ENCODE peak calls at places on chromosomes 16 and 17, in five cellular contexts. N is endothelial cell of umbilical vein, Q is GM23248, R is cardiac muscle cell, U is pancreas. J is an unnamed sample. For H3K36me3, the result is how much of the 10 kb centered on the place peaks cover.

GRCh38 chr16:70252355-70252988 is 732 bp upstream of the EXOSC6 start:
- DNase-seq in N (no peak), Q (peak), R (peak), U (no peak), J (no peak)

GRCh38 chr17:62675701-62676100 is 48.2 kb downstream of the MRC2 start:
- DNase-seq in N (no peak), Q (no peak), R (no peak), U (no peak), J (no peak)

GRCh38 chr17:1056761-1057160 is 59.8 kb downstream of the TIMM22 start:
- DNase-seq in N (no peak), Q (no peak), R (no peak), U (no peak), J (no peak)

GRCh38 chr16:56388209-56388608 is 37.1 kb downstream of the AMFR start:
- DNase-seq in N (no peak), Q (peak), R (no peak), U (no peak), J (no peak)

GRCh38 chr16:85061566-85061965 is 34.0 kb downstream of the KIAA0513 start:
- DNase-seq in N (no peak), Q (no peak), R (no peak), U (no peak), J (no peak)

GRCh38 chr17:48429156-48429555 is 858 bp downstream of the SKAP1 start:
- DNase-seq in N (no peak), Q (no peak), R (no peak), U (no peak), J (no peak)

GRCh38 chr17:42363767-42364585 is 24.3 kb downstream of the STAT3 start:
- DNase-seq in N (peak), Q (peak), R (no peak), U (no peak), J (no peak)

GRCh38 chr16:84730406-84731106 is 30.8 kb downstream of the USP10 start:
- DNase-seq in N (peak), Q (peak), R (peak), U (no peak), J (no peak)

GRCh38 chr16:85170066-85171003 is 58.1 kb upstream of the CIBAR2 start:
- DNase-seq in N (no peak), Q (peak), R (no peak), U (no peak), J (no peak)

GRCh38 chr17:37094391-37094790 is 145.6 kb downstream of the AATF start:
- DNase-seq in N (no peak), Q (no peak), R (no peak), U (no peak), J (no peak)

DNA sequence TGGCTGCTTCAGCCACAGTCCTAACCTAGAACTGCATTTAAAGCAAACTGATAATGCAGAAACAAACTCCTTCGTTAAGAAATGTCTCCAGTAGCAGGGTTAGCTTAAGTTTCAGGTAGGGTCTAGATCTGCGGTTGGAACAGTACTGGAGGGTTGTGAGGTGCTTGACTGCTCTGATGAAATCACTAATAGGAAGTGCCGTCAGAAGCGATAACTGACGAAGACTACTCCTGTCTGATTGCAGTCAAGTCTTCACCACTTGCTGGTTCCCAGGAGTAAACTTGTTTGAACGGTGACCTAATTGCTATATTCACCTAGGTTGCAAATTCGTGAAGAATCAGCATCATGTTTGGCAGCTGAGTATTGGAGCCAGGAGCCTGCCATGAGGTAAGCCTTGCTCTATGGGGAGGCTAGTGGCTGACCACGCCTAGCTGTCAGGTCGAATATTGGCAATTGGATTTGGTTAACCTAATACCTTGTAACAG is 24.5 kb downstream of the TRPV2 start:
- DNase-seq in N (peak), Q (peak), R (no peak), U (no peak), J (no peak)
- H3K36me3 ChIP-seq in N (under half), Q (under half), R (under half), U (under half), J (under half)

GRCh38 chr16:6531067-6531466 is 801.6 kb upstream of the RBFOX1 start:
- DNase-seq in N (no peak), Q (no peak), R (no peak), U (no peak), J (no peak)
- H3K36me3 ChIP-seq in N (under half), Q (under half), R (under half), U (under half), J (under half)

DNA sequence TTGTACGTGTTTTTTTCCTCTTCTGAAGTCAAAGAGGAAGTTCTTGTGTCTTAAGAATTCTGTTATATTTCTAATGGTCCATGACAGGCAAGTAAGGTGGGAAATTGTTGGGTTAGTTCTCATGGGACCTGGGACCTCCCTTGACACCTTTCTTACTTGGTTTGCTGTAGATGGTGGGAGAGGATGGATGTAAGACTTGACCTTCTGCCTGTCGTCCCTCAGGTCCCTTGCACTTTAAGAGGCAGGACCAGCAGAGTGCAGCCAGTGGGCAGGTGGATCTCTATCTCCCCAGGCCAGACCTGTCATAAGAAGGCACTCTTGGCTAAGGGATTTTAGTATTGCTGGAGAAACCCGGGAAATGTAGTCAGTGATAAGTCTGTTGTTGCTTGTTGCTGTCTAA is 12.1 kb downstream of the HAPSTR1 start:
- DNase-seq in N (no peak), Q (no peak), R (no peak), U (no peak), J (no peak)
- H3K36me3 ChIP-seq in N (under half), Q (half or more), R (under half), U (under half), J (under half)

DNA sequence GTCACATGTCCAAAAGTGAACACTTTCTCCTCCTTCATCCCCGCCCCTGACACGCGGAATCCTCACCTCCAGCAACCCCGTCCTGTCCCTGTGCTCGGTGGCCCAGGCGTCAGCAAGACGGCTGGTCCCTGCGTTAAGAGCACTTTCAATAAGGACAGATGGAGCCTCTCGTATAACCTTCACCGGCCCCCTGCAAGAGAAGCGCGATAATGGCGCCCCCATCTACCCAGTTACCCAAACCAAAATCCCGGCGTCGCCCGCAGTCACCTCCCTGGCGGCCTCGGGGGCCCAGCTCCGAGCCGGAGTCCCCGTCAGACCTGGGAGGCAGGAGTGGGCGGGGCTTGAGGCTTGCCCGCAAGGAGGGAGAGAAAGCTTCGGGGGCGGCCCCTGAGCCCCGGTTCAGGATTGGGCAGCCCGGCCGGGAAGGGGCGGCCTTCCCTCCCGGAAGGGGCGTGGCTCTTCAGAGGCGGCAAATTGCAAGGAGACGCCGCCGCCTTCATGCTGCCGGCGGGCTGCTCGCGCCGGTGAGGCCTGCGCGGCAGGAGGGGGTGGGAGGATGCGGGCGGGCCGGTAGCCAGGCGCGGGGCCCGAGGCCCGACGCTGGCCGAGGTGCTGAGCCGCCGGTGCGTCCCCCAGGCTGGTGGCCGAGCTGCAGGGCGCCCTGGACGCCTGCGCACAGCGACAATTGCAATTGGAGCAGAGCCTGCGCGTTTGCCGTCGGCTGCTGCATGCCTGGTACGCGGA is at the start of gene TEDC2:
- DNase-seq in N (peak), Q (peak), R (peak), U (peak), J (peak)
- H3K36me3 ChIP-seq in N (under half), Q (under half), R (under half), U (under half), J (under half)